ENCODE peak calls at places on chromosomes 4 and X, in seven cellular contexts. V is stomach, G is endothelial cell of umbilical vein, E is GM23338, Q is spleen, A is HCT116, S is K562. F is an unnamed sample.

GRCh38 chrX:66633541-66633940 is 5.3 kb downstream of the EDA2R start:
- DNase-seq in V (no peak), G (no peak), E (no peak), Q (no peak), A (no peak), S (no peak), F (no peak)

GRCh38 chr4:26298198-26298950 is 22.4 kb upstream of the RBPJ start:
- DNase-seq in V (no peak), G (peak; percentile 6), E (peak; percentile 45), Q (no peak), A (no peak), S (no peak), F (no peak)

GRCh38 chrX:21944136-21944615 is 3.7 kb downstream of the SMS start:
- DNase-seq in V (no peak), G (no peak), E (peak; percentile 50), Q (no peak), A (no peak), S (no peak), F (no peak)

GRCh38 chr4:55122235-55122634 is 3.2 kb downstream of the KDR start:
- DNase-seq in V (no peak), G (peak; percentile 52), E (no peak), Q (no peak), A (no peak), S (no peak), F (no peak)

GRCh38 chr4:82786794-82787193 is 11.8 kb downstream of the SCD5 start:
- DNase-seq in V (no peak), G (peak; percentile 91), E (no peak), Q (no peak), A (no peak), S (no peak), F (no peak)

GRCh38 chrX:108261541-108262218 is 170.1 kb downstream of the ATG4A start:
- DNase-seq in V (no peak), G (peak; percentile 14), E (no peak), Q (no peak), A (no peak), S (no peak), F (peak; percentile 29)

GRCh38 chr4:52051213-52051614 is at the start of gene SPATA18:
- DNase-seq in V (peak; percentile 60), G (no peak), E (peak; percentile 12), Q (peak; percentile 64), A (no peak), S (no peak), F (peak; percentile 26)

GRCh38 chr4:113826431-113826830 is 64.9 kb upstream of the CAMK2D start:
- DNase-seq in V (no peak), G (no peak), E (no peak), Q (no peak), A (no peak), S (no peak), F (no peak)

GRCh38 chr4:88189881-88190585 is 31.6 kb upstream of the ABCG2 start:
- DNase-seq in V (no peak), G (no peak), E (no peak), Q (no peak), A (no peak), S (no peak), F (no peak)

GRCh38 chr4:8542776-8543525 is 37.2 kb upstream of the GPR78 start:
- DNase-seq in V (no peak), G (no peak), E (no peak), Q (peak; percentile 57), A (no peak), S (no peak), F (no peak)

GRCh38 chr4:100042711-100043110 is 92.6 kb upstream of the H2AZ1 start:
- DNase-seq in V (no peak), G (no peak), E (no peak), Q (no peak), A (no peak), S (no peak), F (no peak)

GRCh38 chr4:99574530-99575314 is at the start of gene MTTP:
- DNase-seq in V (no peak), G (no peak), E (no peak), Q (no peak), A (no peak), S (no peak), F (no peak)

GRCh38 chrX:40415675-40416074 is 165.1 kb upstream of the ATP6AP2 start:
- DNase-seq in V (no peak), G (no peak), E (no peak), Q (no peak), A (no peak), S (no peak), F (peak; percentile 6)

GRCh38 chr4:88960576-88960975 is 96.4 kb downstream of the FAM13A start:
- DNase-seq in V (no peak), G (peak; percentile 60), E (peak; percentile 58), Q (no peak), A (no peak), S (no peak), F (no peak)

GRCh38 chrX:81202413-81202794 is 502 bp downstream of the SH3BGRL start:
- DNase-seq in V (no peak), G (peak; percentile 46), E (no peak), Q (no peak), A (no peak), S (peak; percentile 2), F (no peak)

GRCh38 chr4:16083217-16084191 is at the start of gene PROM1:
- DNase-seq in V (peak; percentile 44), G (no peak), E (peak; percentile 82), Q (peak; percentile 73), A (peak; percentile 37), S (no peak), F (no peak)

GRCh38 chrX:129996120-129996519 is 13.7 kb downstream of the BCORL1 start:
- DNase-seq in V (no peak), G (no peak), E (no peak), Q (no peak), A (no peak), S (peak; percentile 56), F (no peak)

GRCh38 chr4:101200561-101200960 is 146.8 kb downstream of the PPP3CA start:
- DNase-seq in V (no peak), G (peak; percentile 94), E (no peak), Q (no peak), A (peak; percentile 86), S (no peak), F (no peak)

GRCh38 chr4:119589165-119589564 is 39.4 kb downstream of the PDE5A start:
- DNase-seq in V (no peak), G (no peak), E (no peak), Q (no peak), A (no peak), S (no peak), F (no peak)

GRCh38 chr4:76301068-76301774 is 5.3 kb upstream of the STBD1 start:
- DNase-seq in V (no peak), G (no peak), E (no peak), Q (no peak), A (peak; percentile 83), S (peak; percentile 94), F (peak; percentile 46)

GRCh38 chr4:183068502-183068901 is 30.6 kb upstream of the WWC2 start:
- DNase-seq in V (no peak), G (no peak), E (no peak), Q (no peak), A (no peak), S (no peak), F (no peak)
- TF ChIP-seq POLR2AphosphoS5 in V (no peak), G (no peak), E (no peak), Q (no peak), A (no peak), S (no peak), F (no peak)

DNA sequence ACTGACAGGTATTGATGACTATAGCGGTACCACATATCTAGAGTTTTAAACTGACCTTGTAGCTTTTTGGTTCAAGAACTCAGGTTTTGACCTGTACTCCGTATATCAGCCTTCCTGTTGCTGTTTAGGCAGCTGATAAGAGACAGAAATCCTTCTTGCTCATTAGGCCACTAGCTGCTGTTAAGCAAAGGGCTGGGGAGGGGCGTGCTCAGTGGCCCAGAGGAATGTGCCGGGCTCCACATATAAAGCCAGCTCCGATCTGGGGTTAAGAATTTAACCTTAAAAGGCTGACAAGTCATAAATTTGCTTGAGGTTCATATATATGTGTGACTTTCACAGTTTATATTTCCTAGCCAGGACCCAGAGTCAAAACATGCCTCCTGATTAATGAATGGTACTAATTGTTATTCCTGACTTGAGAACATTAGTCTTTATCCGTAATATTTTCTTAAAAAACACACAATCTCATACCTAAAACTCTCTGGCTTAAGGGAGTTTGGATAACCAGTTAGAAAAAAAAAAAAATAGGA is 15.3 kb downstream of the GPC3 start:
- DNase-seq in V (no peak), G (no peak), E (peak; percentile 68), Q (no peak), A (no peak), S (no peak), F (no peak)
- H3K27ac ChIP-seq in V (no peak overlapping the region), G (no peak overlapping the region), E (peak overlapping the region; percentile 88), Q (no peak overlapping the region), A (no peak overlapping the region), S (no peak overlapping the region), F (no peak overlapping the region)

GRCh38 chrX:7709845-7710244 is 133.1 kb upstream of the VCX start:
- DNase-seq in V (no peak), G (no peak), E (no peak), Q (no peak), A (no peak), S (no peak), F (no peak)
- TF ChIP-seq POLR2AphosphoS5 in V (no peak), G (no peak), E (no peak), Q (no peak), A (no peak), S (no peak), F (no peak)

GRCh38 chr4:118279328-118279727 is 73.5 kb downstream of the PRSS12 start:
- DNase-seq in V (no peak), G (no peak), E (no peak), Q (no peak), A (no peak), S (peak; percentile 12), F (no peak)

GRCh38 chr4:118279920-118280432 is 72.8 kb downstream of the PRSS12 start:
- DNase-seq in V (no peak), G (no peak), E (no peak), Q (no peak), A (no peak), S (peak; percentile 7), F (no peak)

GRCh38 chr4:118278473-118279274 is 74.1 kb downstream of the PRSS12 start:
- DNase-seq in V (peak; percentile 99), G (peak; percentile 91), E (peak; percentile 99), Q (peak; percentile 99), A (peak; percentile 91), S (peak; percentile 97), F (peak; percentile 98)

GRCh38 chr4:118281611-118282442 is 71.0 kb downstream of the PRSS12 start:
- DNase-seq in V (no peak), G (peak; percentile 19), E (no peak), Q (peak; percentile 72), A (no peak), S (peak; percentile 52), F (no peak)

DNA sequence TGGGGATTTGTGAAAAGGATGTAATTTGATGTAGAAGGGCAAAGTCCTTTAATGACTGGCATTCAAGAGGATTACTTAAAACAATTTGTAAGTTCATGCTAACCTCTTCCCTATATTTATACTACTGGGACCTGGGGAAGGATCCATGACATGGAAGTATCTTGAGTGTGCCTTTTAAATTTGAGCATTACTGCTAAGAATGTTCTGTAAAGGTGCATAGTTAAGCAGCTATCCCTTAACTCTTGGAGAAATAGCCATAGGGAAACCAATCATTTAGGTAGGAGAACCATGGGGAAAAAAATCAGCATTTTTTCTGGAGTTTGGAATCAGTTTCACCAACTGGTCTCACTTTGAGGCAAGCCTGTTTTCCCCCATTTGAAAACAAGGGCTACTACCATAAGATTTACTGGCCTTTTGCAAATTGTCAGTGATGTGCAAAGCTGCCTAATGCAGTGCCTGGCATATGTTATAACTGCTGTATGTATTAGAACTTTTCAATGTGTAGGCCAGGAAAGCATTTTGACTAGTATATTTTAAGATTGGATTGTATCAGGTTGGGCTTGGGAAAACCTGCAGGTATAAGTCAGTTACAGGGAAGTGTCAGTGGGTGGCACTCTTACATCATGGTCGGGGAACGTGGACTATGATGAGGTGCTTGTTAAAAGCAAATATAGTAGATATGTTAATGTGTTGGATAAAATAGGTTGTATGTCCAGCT is 72.1 kb downstream of the PRSS12 start:
- DNase-seq in V (peak; percentile 55), G (peak; percentile 72), E (peak; percentile 80), Q (no peak), A (peak; percentile 67), S (peak; percentile 73), F (peak; percentile 71)
- H3K27ac ChIP-seq in V (no peak overlapping the region), G (no peak overlapping the region), E (peak overlapping the region; percentile 93), Q (no peak overlapping the region), A (peak overlapping the region; percentile 84), S (peak overlapping the region; percentile 95), F (peak overlapping the region; percentile 16)